ENCODE peak calls at places on chromosomes 4 and X, in five cellular contexts. M is H1, U is GM12891, G is suprapubic skin, T is stomach. N is an unnamed sample.

GRCh38 chr4:102675142-102675541 is 85.6 kb downstream of the MANBA start:
- DNase-seq in M (no peak), T (no peak), U (no peak), G (no peak), N (no peak)

GRCh38 chrX:68083510-68083909 is 349.8 kb downstream of the OPHN1 start:
- DNase-seq in U (no peak), T (no peak), M (no peak), G (no peak), N (no peak)

GRCh38 chr4:142354794-142355416 is 491.2 kb downstream of the INPP4B start:
- DNase-seq in U (no peak), M (no peak), T (no peak), G (no peak), N (no peak)

GRCh38 chr4:110510282-110510681 is 34.3 kb downstream of the ENPEP start:
- DNase-seq in G (no peak), U (no peak), T (no peak), M (no peak), N (no peak)

GRCh38 chrX:114097866-114098265 is 486.0 kb upstream of the HTR2C start:
- DNase-seq in T (no peak), G (no peak), M (no peak), U (no peak), N (no peak)

GRCh38 chr4:147362868-147363440 is 117.9 kb upstream of the EDNRA start:
- DNase-seq in G (no peak), M (no peak), U (no peak), T (peak), N (no peak)

GRCh38 chrX:131675596-131676194 is 131.8 kb downstream of the OR13H1 start:
- DNase-seq in G (no peak), U (peak), M (no peak), T (no peak), N (no peak)

GRCh38 chrX:21581479-21581878 is 76.7 kb downstream of the KLHL34 start:
- DNase-seq in M (no peak), U (no peak), G (no peak), T (no peak), N (no peak)

GRCh38 chr4:86614896-86615295 is 20.8 kb downstream of the PTPN13 start:
- DNase-seq in U (no peak), M (no peak), G (no peak), T (no peak), N (no peak)

GRCh38 chrX:119693996-119694451 is 1.1 kb upstream of the SEPTIN6 start:
- DNase-seq in G (no peak), M (no peak), T (no peak), U (no peak), N (no peak)

GRCh38 chrX:134908235-134908834 is 82.5 kb upstream of the SMIM10 start:
- DNase-seq in U (no peak), G (no peak), T (no peak), M (no peak), N (no peak)

GRCh38 chr4:3082915-3083515 is 8.5 kb downstream of the HTT start:
- DNase-seq in U (no peak), T (no peak), M (no peak), G (no peak), N (no peak)

GRCh38 chr4:8315343-8316250 is 46.0 kb downstream of the HTRA3 start:
- DNase-seq in M (no peak), T (peak), U (no peak), G (peak), N (no peak)

GRCh38 chrX:9141496-9141895 is 107.6 kb upstream of the FAM9B start:
- DNase-seq in G (no peak), T (no peak), U (no peak), M (no peak), N (no peak)

GRCh38 chrX:54473993-54474859 is 21.8 kb downstream of the FGD1 start:
- DNase-seq in M (no peak), G (no peak), U (no peak), T (no peak), N (no peak)

GRCh38 chrX:107566603-107567262 is 61.6 kb upstream of the PRPS1 start:
- DNase-seq in T (no peak), G (no peak), M (no peak), U (no peak), N (no peak)

GRCh38 chr4:52841707-52842456 is 20.2 kb upstream of the RASL11B start:
- DNase-seq in M (no peak), U (no peak), T (peak), G (no peak), N (no peak)

GRCh38 chrX:35670894-35671293 is 127.2 kb upstream of the MAGEB16 start:
- DNase-seq in G (no peak), U (no peak), T (no peak), M (no peak), N (no peak)

GRCh38 chrX:68199062-68199848 is 234.0 kb downstream of the OPHN1 start:
- DNase-seq in T (no peak), M (no peak), G (no peak), U (no peak), N (no peak)

GRCh38 chr4:41448935-41449334 is 89.0 kb upstream of the LIMCH1 start:
- DNase-seq in M (no peak), G (no peak), T (no peak), U (no peak), N (no peak)

GRCh38 chr4:95304898-95305297 is 243.9 kb downstream of the UNC5C start:
- DNase-seq in T (no peak), M (no peak), G (no peak), U (no peak), N (no peak)

GRCh38 chr4:14193601-14194000 is 566.1 kb upstream of the BOD1L1 start:
- DNase-seq in U (no peak), T (no peak), M (no peak), G (no peak), N (no peak)

GRCh38 chr4:133320576-133321170 is 171.6 kb downstream of the PCDH10 start:
- DNase-seq in M (no peak), G (no peak), T (no peak), U (peak), N (peak)

GRCh38 chrX:136210243-136210642 is 41.0 kb downstream of the MAP7D3 start:
- DNase-seq in U (no peak), M (no peak), T (no peak), G (no peak), N (no peak)

GRCh38 chr4:57043304-57044251 is 64.9 kb downstream of the POLR2B start:
- DNase-seq in M (no peak), U (no peak), T (no peak), G (no peak), N (no peak)

GRCh38 chr4:1249148-1249730 is 309 bp upstream of the CTBP1 start:
- DNase-seq in T (peak), G (peak), U (peak), M (no peak), N (no peak)

GRCh38 chr4:143554728-143555597 is 41.5 kb downstream of the SMARCA5 start:
- DNase-seq in T (no peak), G (no peak), M (no peak), U (no peak), N (no peak)

GRCh38 chr4:156615066-156615514 is 356.5 kb downstream of the PDGFC start:
- DNase-seq in G (no peak), M (no peak), U (no peak), T (no peak), N (no peak)

GRCh38 chr4:162644346-162644745 is 480.5 kb upstream of the FSTL5 start:
- DNase-seq in U (no peak), M (no peak), G (no peak), T (no peak), N (no peak)

GRCh38 chrX:151478052-151478451 is 81.0 kb downstream of the VMA21 start:
- DNase-seq in M (no peak), T (no peak), U (no peak), G (no peak), N (no peak)

GRCh38 chrX:128769511-128769910 is 717.3 kb upstream of the ACTRT1 start:
- DNase-seq in G (no peak), T (no peak), U (no peak), M (no peak), N (no peak)

GRCh38 chr4:182507808-182508207 is 264.6 kb downstream of the TENM3 start:
- DNase-seq in U (no peak), T (no peak), G (no peak), M (no peak), N (no peak)

GRCh38 chr4:148292596-148293175 is 149.5 kb downstream of the NR3C2 start:
- DNase-seq in T (no peak), U (no peak), M (no peak), G (no peak), N (no peak)

GRCh38 chr4:21885241-21885640 is 63.3 kb downstream of the KCNIP4 start:
- DNase-seq in M (no peak), T (no peak), G (no peak), U (no peak), N (no peak)

GRCh38 chr4:104989363-104989762 is 157.3 kb upstream of the TET2 start:
- DNase-seq in T (no peak), U (no peak), M (no peak), G (no peak), N (no peak)

GRCh38 chr4:168592676-168593075 is 95.8 kb downstream of the PALLD start:
- DNase-seq in M (no peak), G (no peak), U (no peak), T (no peak), N (no peak)

GRCh38 chr4:55795342-55795741 is 24.2 kb upstream of the EXOC1L start:
- DNase-seq in G (no peak), M (no peak), T (no peak), U (no peak), N (no peak)

GRCh38 chrX:136047001-136047642 is 61.9 kb downstream of the SLC9A6 start:
- DNase-seq in G (no peak), T (no peak), M (no peak), U (no peak), N (no peak)

GRCh38 chr4:81512945-81513584 is 41.4 kb upstream of the RASGEF1B start:
- DNase-seq in T (no peak), M (no peak), U (no peak), G (no peak), N (no peak)
- TF ChIP-seq POLR2AphosphoS5 in T (no peak), M (no peak), U (no peak), G (no peak), N (no peak)

GRCh38 chrX:989959-990510 is 222.4 kb downstream of the CRLF2 start:
- DNase-seq in M (no peak), U (no peak), G (peak), T (peak), N (no peak)
- TF ChIP-seq POLR2AphosphoS5 in M (no peak), U (no peak), G (no peak), T (no peak), N (no peak)

GRCh38 chrX:22634081-22634480 is 361.4 kb downstream of the CBLL2 start:
- DNase-seq in T (no peak), M (no peak), G (no peak), U (no peak), N (no peak)

GRCh38 chrX:22629105-22629725 is 356.5 kb downstream of the CBLL2 start:
- DNase-seq in U (no peak), M (no peak), T (no peak), G (no peak), N (no peak)

GRCh38 chrX:22627576-22627975 is 354.9 kb downstream of the CBLL2 start:
- DNase-seq in T (no peak), M (no peak), G (no peak), U (no peak), N (no peak)

GRCh38 chrX:22628275-22628674 is 355.6 kb downstream of the CBLL2 start:
- DNase-seq in M (no peak), T (no peak), G (no peak), U (no peak), N (no peak)
- TF ChIP-seq POLR2AphosphoS5 in M (no peak), T (no peak), G (no peak), U (no peak), N (no peak)

GRCh38 chrX:140510306-140510676 is 5.4 kb upstream of the SOX3 start:
- DNase-seq in M (no peak), T (no peak), U (no peak), G (no peak), N (no peak)
- TF ChIP-seq POLR2AphosphoS5 in M (no peak), T (no peak), U (no peak), G (no peak), N (no peak)

N was measured in SK-N-MC.